ENCODE peak calls at places on chromosome 7, in seven cellular contexts. A is IMR-90, B is psoas muscle, M is aorta, P is fibroblast of lung, H is pancreas, Y is Peyer's patch. U is an unnamed sample.

GRCh38 chr7:122379491-122379890 is 74.9 kb upstream of the FEZF1 start:
- DNase-seq in A (no peak), B (no peak), M (no peak), P (no peak), H (no peak), Y (no peak), U (no peak)

GRCh38 chr7:113872981-113873380 is 45.8 kb downstream of the PPP1R3A start:
- DNase-seq in A (no peak), B (no peak), M (no peak), P (no peak), H (no peak), Y (no peak), U (no peak)

GRCh38 chr7:158494162-158494586 is 93.4 kb downstream of the PTPRN2 start:
- DNase-seq in A (no peak), B (no peak), M (no peak), P (no peak), H (no peak), Y (no peak), U (no peak)

GRCh38 chr7:31488562-31489203 is 25.2 kb upstream of the ITPRID1 start:
- DNase-seq in A (no peak), B (no peak), M (peak; percentile 58), P (peak; percentile 20), H (no peak), Y (peak; percentile 65), U (no peak)

GRCh38 chr7:159033956-159034938 is 110.4 kb downstream of the VIPR2 start:
- DNase-seq in A (no peak), B (no peak), M (no peak), P (no peak), H (no peak), Y (no peak), U (no peak)

GRCh38 chr7:113698556-113699220 is 220.1 kb downstream of the PPP1R3A start:
- DNase-seq in A (peak; percentile 39), B (no peak), M (no peak), P (peak; percentile 55), H (peak; percentile 3), Y (no peak), U (no peak)

GRCh38 chr7:74032191-74032490 is 4.2 kb downstream of the ELN start:
- DNase-seq in A (peak; percentile 77), B (peak; percentile 78), M (peak; percentile 85), P (peak; percentile 68), H (peak; percentile 74), Y (no peak), U (no peak)

GRCh38 chr7:149715476-149715875 is 57.9 kb downstream of the ZNF467 start:
- DNase-seq in A (no peak), B (no peak), M (no peak), P (no peak), H (no peak), Y (no peak), U (no peak)

GRCh38 chr7:135192914-135193536 is 18.3 kb downstream of the WDR91 start:
- DNase-seq in A (no peak), B (no peak), M (no peak), P (no peak), H (no peak), Y (no peak), U (no peak)

GRCh38 chr7:97187067-97187466 is 69.6 kb downstream of the SDHAF3 start:
- DNase-seq in A (peak; percentile 61), B (no peak), M (no peak), P (peak; percentile 48), H (no peak), Y (no peak), U (no peak)

GRCh38 chr7:141198191-141198958 is 124.5 kb downstream of the TMEM178B start:
- DNase-seq in A (no peak), B (no peak), M (no peak), P (no peak), H (no peak), Y (no peak), U (no peak)

GRCh38 chr7:149833495-149834130 is 4.6 kb upstream of the ZNF862 start:
- DNase-seq in A (no peak), B (no peak), M (no peak), P (no peak), H (no peak), Y (no peak), U (no peak)

GRCh38 chr7:75881436-75882095 is 2.7 kb downstream of the RHBDD2 start:
- DNase-seq in A (no peak), B (no peak), M (no peak), P (no peak), H (no peak), Y (no peak), U (no peak)

GRCh38 chr7:25358831-25359350 is 130.6 kb upstream of the NPVF start:
- DNase-seq in A (no peak), B (no peak), M (no peak), P (no peak), H (no peak), Y (no peak), U (no peak)

GRCh38 chr7:108067844-108068243 is 62.3 kb downstream of the LAMB4 start:
- DNase-seq in A (no peak), B (no peak), M (no peak), P (no peak), H (no peak), Y (no peak), U (no peak)

GRCh38 chr7:16644987-16645592 is 464 bp downstream of the ANKMY2 start:
- DNase-seq in A (no peak), B (no peak), M (peak; percentile 55), P (peak; percentile 39), H (peak; percentile 13), Y (peak; percentile 69), U (no peak)

GRCh38 chr7:50674299-50674698 is 108.4 kb downstream of the GRB10 start:
- DNase-seq in A (no peak), B (no peak), M (no peak), P (no peak), H (no peak), Y (no peak), U (no peak)

GRCh38 chr7:50672045-50672444 is 106.8 kb upstream of the DDC start:
- DNase-seq in A (no peak), B (no peak), M (no peak), P (no peak), H (no peak), Y (no peak), U (no peak)

GRCh38 chr7:50671397-50671796 is 106.2 kb upstream of the DDC start:
- DNase-seq in A (no peak), B (no peak), M (no peak), P (no peak), H (no peak), Y (no peak), U (no peak)

GRCh38 chr7:50674896-50675835 is 107.5 kb downstream of the GRB10 start:
- DNase-seq in A (no peak), B (no peak), M (no peak), P (no peak), H (no peak), Y (no peak), U (no peak)

DNA sequence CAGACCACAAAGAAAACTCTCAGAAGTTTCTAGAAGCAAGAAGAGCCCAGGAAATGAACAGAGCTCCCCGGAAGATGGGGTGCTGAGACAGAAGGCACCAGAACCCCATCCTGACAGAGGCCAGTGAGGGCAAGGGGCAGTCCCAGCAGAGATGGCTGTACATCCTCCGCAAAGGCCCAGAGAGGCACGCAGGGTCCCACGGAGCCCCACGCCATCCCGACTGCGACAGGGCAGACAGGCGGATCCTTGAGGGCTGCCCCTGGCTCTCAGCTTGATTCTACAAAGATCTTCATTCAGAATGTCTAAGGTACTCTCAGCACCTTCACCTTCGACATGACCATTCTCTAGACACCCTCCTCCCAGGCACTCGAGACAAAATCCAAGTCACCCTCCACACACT is 107.9 kb upstream of the DDC start:
- DNase-seq in A (no peak), B (no peak), M (no peak), P (no peak), H (no peak), Y (no peak), U (no peak)
- H3K4me1 ChIP-seq in A (peaks cover under 1% of the 10 kb centered on the region), B (peaks cover 58% of the 10 kb centered on the region), M (peaks cover 7% of the 10 kb centered on the region), P (peaks cover 2% of the 10 kb centered on the region), H (peaks cover 39% of the 10 kb centered on the region), Y (no peaks in the 10 kb centered on the region), U (no peaks in the 10 kb centered on the region)

DNA sequence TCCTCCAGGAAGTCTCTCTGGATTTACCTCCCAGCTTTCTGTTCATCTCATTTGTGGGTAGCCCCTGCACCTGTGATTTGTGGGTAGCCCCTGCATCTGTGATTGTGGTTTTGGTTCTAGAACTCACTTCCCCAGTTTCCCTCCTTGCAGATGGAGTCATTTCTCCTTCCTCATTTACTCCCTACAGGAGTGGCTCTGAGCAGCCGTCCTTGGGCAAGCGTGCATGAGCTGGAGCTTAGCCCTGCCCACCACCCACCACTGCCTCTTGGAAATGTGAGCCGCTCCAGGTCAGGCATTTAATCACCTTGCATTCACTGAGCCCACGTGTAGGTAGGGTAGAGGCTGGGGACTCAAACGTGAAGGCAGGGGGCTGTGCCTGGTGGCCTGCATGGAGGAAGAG is 8.2 kb downstream of the COL26A1 start:
- DNase-seq in A (no peak), B (no peak), M (no peak), P (no peak), H (no peak), Y (no peak), U (no peak)
- H3K27me3 ChIP-seq in A (peaks cover 40% of the 10 kb centered on the region), B (no peaks in the 10 kb centered on the region), M (no peaks in the 10 kb centered on the region), P (peaks cover 17% of the 10 kb centered on the region), H (no peaks in the 10 kb centered on the region), Y (no peaks in the 10 kb centered on the region), U (peaks cover 3% of the 10 kb centered on the region)

GRCh38 chr7:51140203-51140938 is 176.2 kb downstream of the COBL start:
- DNase-seq in A (no peak), B (no peak), M (no peak), P (no peak), H (no peak), Y (no peak), U (no peak)

GRCh38 chr7:51142741-51143390 is 173.7 kb downstream of the COBL start:
- DNase-seq in A (no peak), B (no peak), M (no peak), P (no peak), H (no peak), Y (no peak), U (no peak)

GRCh38 chr7:51139796-51140195 is 176.8 kb downstream of the COBL start:
- DNase-seq in A (no peak), B (no peak), M (no peak), P (no peak), H (peak; percentile 72), Y (no peak), U (no peak)

GRCh38 chr7:51144178-51144577 is 172.4 kb downstream of the COBL start:
- DNase-seq in A (no peak), B (no peak), M (no peak), P (no peak), H (no peak), Y (no peak), U (no peak)

GRCh38 chr7:51141451-51141971 is 175.1 kb downstream of the COBL start:
- DNase-seq in A (peak; percentile 35), B (no peak), M (no peak), P (peak; percentile 57), H (no peak), Y (no peak), U (no peak)
- H3K4me1 ChIP-seq in A (no peaks in the 10 kb centered on the region), B (peaks cover 6% of the 10 kb centered on the region), M (no peaks in the 10 kb centered on the region), P (no peaks in the 10 kb centered on the region), H (peaks cover 29% of the 10 kb centered on the region), Y (no peaks in the 10 kb centered on the region), U (peaks cover 6% of the 10 kb centered on the region)

GRCh38 chr7:35261476-35262285 is 7.8 kb upstream of the TBX20 start:
- DNase-seq in A (no peak), B (no peak), M (peak; percentile 29), P (no peak), H (no peak), Y (no peak), U (no peak)
- H3K27me3 ChIP-seq in A (peaks cover 59% of the 10 kb centered on the region), B (no peaks in the 10 kb centered on the region), M (no peaks in the 10 kb centered on the region), P (peaks cover 14% of the 10 kb centered on the region), H (peaks cover 15% of the 10 kb centered on the region), Y (peaks cover 29% of the 10 kb centered on the region), U (peaks cover 41% of the 10 kb centered on the region)

GRCh38 chr7:5232485-5232837 is 42.4 kb downstream of the WIPI2 start:
- DNase-seq in A (no peak), B (peak; percentile 24), M (no peak), P (no peak), H (no peak), Y (no peak), U (no peak)
- H3K4me1 ChIP-seq in A (peaks cover 3% of the 10 kb centered on the region), B (no peaks in the 10 kb centered on the region), M (no peaks in the 10 kb centered on the region), P (peaks cover 3% of the 10 kb centered on the region), H (no peaks in the 10 kb centered on the region), Y (peaks cover 24% of the 10 kb centered on the region), U (no peaks in the 10 kb centered on the region)